ENCODE peak calls at places on chromosomes 6 and 20, in six cellular contexts. One of them, this sample, is unnamed.
A peak's percentile ranks its signal among the peaks of the same experiment; 100 is the strongest.

GRCh38 chr6:558089-558488 is 98.8 kb downstream of the HUS1B start:
- DNase-seq in T-cell: no peak
- DNase-seq in stimulated activated CD4-positive, alpha-beta T cell treated with anti-CD3 and anti-CD28 coated beads, Interleukin-12 subunit alpha, Interleukin-12 subunit beta, amount 100 ng/mL, for 4 hours: no peak
- DNase-seq in naive thymus-derived CD8-positive, alpha-beta T cell: no peak
- DNase-seq in GM04504: no peak
- DNase-seq in stimulated activated CD8-positive, alpha-beta memory T cell treated with anti-CD3 and anti-CD28 coated beads, Interleukin-4, amount 100 ng/mL, for 4 hours: no peak
- DNase-seq in this sample: no peak

GRCh38 chr6:150196942-150197745 is 54.3 kb downstream of the PPP1R14C start:
- DNase-seq in naive thymus-derived CD8-positive, alpha-beta T cell: no peak
- DNase-seq in stimulated activated CD4-positive, alpha-beta T cell treated with anti-CD3 and anti-CD28 coated beads, Interleukin-12 subunit alpha, Interleukin-12 subunit beta, amount 100 ng/mL, for 4 hours: no peak
- DNase-seq in T-cell: no peak
- DNase-seq in GM04504: no peak
- DNase-seq in stimulated activated CD8-positive, alpha-beta memory T cell treated with anti-CD3 and anti-CD28 coated beads, Interleukin-4, amount 100 ng/mL, for 4 hours: no peak
- DNase-seq in this sample: no peak

GRCh38 chr20:39986231-39986904 is 702.7 kb downstream of the MAFB start:
- DNase-seq in T-cell: no peak
- DNase-seq in stimulated activated CD4-positive, alpha-beta T cell treated with anti-CD3 and anti-CD28 coated beads, Interleukin-12 subunit alpha, Interleukin-12 subunit beta, amount 100 ng/mL, for 4 hours: no peak
- DNase-seq in GM04504: no peak
- DNase-seq in naive thymus-derived CD8-positive, alpha-beta T cell: no peak
- DNase-seq in stimulated activated CD8-positive, alpha-beta memory T cell treated with anti-CD3 and anti-CD28 coated beads, Interleukin-4, amount 100 ng/mL, for 4 hours: no peak
- DNase-seq in this sample: peak; percentile 67

GRCh38 chr6:14542670-14543366 is 425.2 kb downstream of the CD83 start:
- DNase-seq in T-cell: no peak
- DNase-seq in stimulated activated CD4-positive, alpha-beta T cell treated with anti-CD3 and anti-CD28 coated beads, Interleukin-12 subunit alpha, Interleukin-12 subunit beta, amount 100 ng/mL, for 4 hours: peak; percentile 62
- DNase-seq in naive thymus-derived CD8-positive, alpha-beta T cell: no peak
- DNase-seq in stimulated activated CD8-positive, alpha-beta memory T cell treated with anti-CD3 and anti-CD28 coated beads, Interleukin-4, amount 100 ng/mL, for 4 hours: peak; percentile 27
- DNase-seq in GM04504: peak; percentile 26
- DNase-seq in this sample: no peak

GRCh38 chr6:44074383-44075136 is 52.7 kb downstream of the MRPL14 start:
- DNase-seq in stimulated activated CD4-positive, alpha-beta T cell treated with anti-CD3 and anti-CD28 coated beads, Interleukin-12 subunit alpha, Interleukin-12 subunit beta, amount 100 ng/mL, for 4 hours: peak; percentile 61
- DNase-seq in naive thymus-derived CD8-positive, alpha-beta T cell: peak; percentile 63
- DNase-seq in GM04504: no peak
- DNase-seq in stimulated activated CD8-positive, alpha-beta memory T cell treated with anti-CD3 and anti-CD28 coated beads, Interleukin-4, amount 100 ng/mL, for 4 hours: peak; percentile 27
- DNase-seq in T-cell: peak; percentile 61
- DNase-seq in this sample: peak; percentile 83

GRCh38 chr6:36127462-36128016 is 2.8 kb upstream of the MAPK13 start:
- DNase-seq in GM04504: peak; percentile 75
- DNase-seq in stimulated activated CD4-positive, alpha-beta T cell treated with anti-CD3 and anti-CD28 coated beads, Interleukin-12 subunit alpha, Interleukin-12 subunit beta, amount 100 ng/mL, for 4 hours: no peak
- DNase-seq in naive thymus-derived CD8-positive, alpha-beta T cell: no peak
- DNase-seq in T-cell: no peak
- DNase-seq in stimulated activated CD8-positive, alpha-beta memory T cell treated with anti-CD3 and anti-CD28 coated beads, Interleukin-4, amount 100 ng/mL, for 4 hours: no peak
- DNase-seq in this sample: peak; percentile 52

GRCh38 chr6:141744971-141745370 is 387.8 kb upstream of the GJE1 start:
- DNase-seq in T-cell: no peak
- DNase-seq in GM04504: no peak
- DNase-seq in stimulated activated CD8-positive, alpha-beta memory T cell treated with anti-CD3 and anti-CD28 coated beads, Interleukin-4, amount 100 ng/mL, for 4 hours: no peak
- DNase-seq in naive thymus-derived CD8-positive, alpha-beta T cell: no peak
- DNase-seq in stimulated activated CD4-positive, alpha-beta T cell treated with anti-CD3 and anti-CD28 coated beads, Interleukin-12 subunit alpha, Interleukin-12 subunit beta, amount 100 ng/mL, for 4 hours: no peak
- DNase-seq in this sample: no peak

GRCh38 chr20:18218249-18218648 is 70.1 kb upstream of the ZNF133 start:
- DNase-seq in GM04504: no peak
- DNase-seq in T-cell: no peak
- DNase-seq in stimulated activated CD4-positive, alpha-beta T cell treated with anti-CD3 and anti-CD28 coated beads, Interleukin-12 subunit alpha, Interleukin-12 subunit beta, amount 100 ng/mL, for 4 hours: no peak
- DNase-seq in stimulated activated CD8-positive, alpha-beta memory T cell treated with anti-CD3 and anti-CD28 coated beads, Interleukin-4, amount 100 ng/mL, for 4 hours: no peak
- DNase-seq in naive thymus-derived CD8-positive, alpha-beta T cell: no peak
- DNase-seq in this sample: no peak

GRCh38 chr20:59010321-59010994 is 3.4 kb upstream of the CTSZ start:
- DNase-seq in stimulated activated CD8-positive, alpha-beta memory T cell treated with anti-CD3 and anti-CD28 coated beads, Interleukin-4, amount 100 ng/mL, for 4 hours: no peak
- DNase-seq in naive thymus-derived CD8-positive, alpha-beta T cell: no peak
- DNase-seq in stimulated activated CD4-positive, alpha-beta T cell treated with anti-CD3 and anti-CD28 coated beads, Interleukin-12 subunit alpha, Interleukin-12 subunit beta, amount 100 ng/mL, for 4 hours: no peak
- DNase-seq in GM04504: no peak
- DNase-seq in T-cell: no peak
- DNase-seq in this sample: peak; percentile 20

GRCh38 chr6:7730411-7730810 is 4.5 kb downstream of the BMP6 start:
- DNase-seq in stimulated activated CD4-positive, alpha-beta T cell treated with anti-CD3 and anti-CD28 coated beads, Interleukin-12 subunit alpha, Interleukin-12 subunit beta, amount 100 ng/mL, for 4 hours: no peak
- DNase-seq in T-cell: no peak
- DNase-seq in GM04504: no peak
- DNase-seq in naive thymus-derived CD8-positive, alpha-beta T cell: no peak
- DNase-seq in stimulated activated CD8-positive, alpha-beta memory T cell treated with anti-CD3 and anti-CD28 coated beads, Interleukin-4, amount 100 ng/mL, for 4 hours: no peak
- DNase-seq in this sample: no peak

GRCh38 chr20:60857708-60858107 is 394.4 kb upstream of the CDH4 start:
- DNase-seq in stimulated activated CD4-positive, alpha-beta T cell treated with anti-CD3 and anti-CD28 coated beads, Interleukin-12 subunit alpha, Interleukin-12 subunit beta, amount 100 ng/mL, for 4 hours: no peak
- DNase-seq in T-cell: no peak
- DNase-seq in GM04504: no peak
- DNase-seq in naive thymus-derived CD8-positive, alpha-beta T cell: no peak
- DNase-seq in stimulated activated CD8-positive, alpha-beta memory T cell treated with anti-CD3 and anti-CD28 coated beads, Interleukin-4, amount 100 ng/mL, for 4 hours: no peak
- DNase-seq in this sample: no peak

GRCh38 chr6:166736606-166737005 is 109.6 kb upstream of the RPS6KA2 start:
- DNase-seq in GM04504: no peak
- DNase-seq in T-cell: no peak
- DNase-seq in stimulated activated CD4-positive, alpha-beta T cell treated with anti-CD3 and anti-CD28 coated beads, Interleukin-12 subunit alpha, Interleukin-12 subunit beta, amount 100 ng/mL, for 4 hours: no peak
- DNase-seq in naive thymus-derived CD8-positive, alpha-beta T cell: no peak
- DNase-seq in stimulated activated CD8-positive, alpha-beta memory T cell treated with anti-CD3 and anti-CD28 coated beads, Interleukin-4, amount 100 ng/mL, for 4 hours: no peak
- DNase-seq in this sample: peak; percentile 72

GRCh38 chr20:25623225-25623735 is 534 bp downstream of the NANP start:
- DNase-seq in naive thymus-derived CD8-positive, alpha-beta T cell: peak; percentile 15
- DNase-seq in GM04504: no peak
- DNase-seq in stimulated activated CD8-positive, alpha-beta memory T cell treated with anti-CD3 and anti-CD28 coated beads, Interleukin-4, amount 100 ng/mL, for 4 hours: no peak
- DNase-seq in stimulated activated CD4-positive, alpha-beta T cell treated with anti-CD3 and anti-CD28 coated beads, Interleukin-12 subunit alpha, Interleukin-12 subunit beta, amount 100 ng/mL, for 4 hours: peak; percentile 22
- DNase-seq in T-cell: no peak
- DNase-seq in this sample: peak; percentile 29

GRCh38 chr6:98782772-98783171 is 51.6 kb upstream of the POU3F2 start:
- DNase-seq in T-cell: no peak
- DNase-seq in GM04504: no peak
- DNase-seq in naive thymus-derived CD8-positive, alpha-beta T cell: no peak
- DNase-seq in stimulated activated CD8-positive, alpha-beta memory T cell treated with anti-CD3 and anti-CD28 coated beads, Interleukin-4, amount 100 ng/mL, for 4 hours: no peak
- DNase-seq in stimulated activated CD4-positive, alpha-beta T cell treated with anti-CD3 and anti-CD28 coated beads, Interleukin-12 subunit alpha, Interleukin-12 subunit beta, amount 100 ng/mL, for 4 hours: no peak
- DNase-seq in this sample: no peak

GRCh38 chr6:103140308-103141027 is 1719.3 kb downstream of the HACE1 start:
- DNase-seq in naive thymus-derived CD8-positive, alpha-beta T cell: no peak
- DNase-seq in stimulated activated CD4-positive, alpha-beta T cell treated with anti-CD3 and anti-CD28 coated beads, Interleukin-12 subunit alpha, Interleukin-12 subunit beta, amount 100 ng/mL, for 4 hours: no peak
- DNase-seq in T-cell: no peak
- DNase-seq in stimulated activated CD8-positive, alpha-beta memory T cell treated with anti-CD3 and anti-CD28 coated beads, Interleukin-4, amount 100 ng/mL, for 4 hours: no peak
- DNase-seq in GM04504: no peak
- DNase-seq in this sample: no peak

GRCh38 chr6:14841901-14842421 is 403.9 kb upstream of the JARID2 start:
- DNase-seq in T-cell: no peak
- DNase-seq in naive thymus-derived CD8-positive, alpha-beta T cell: no peak
- DNase-seq in stimulated activated CD8-positive, alpha-beta memory T cell treated with anti-CD3 and anti-CD28 coated beads, Interleukin-4, amount 100 ng/mL, for 4 hours: no peak
- DNase-seq in stimulated activated CD4-positive, alpha-beta T cell treated with anti-CD3 and anti-CD28 coated beads, Interleukin-12 subunit alpha, Interleukin-12 subunit beta, amount 100 ng/mL, for 4 hours: no peak
- DNase-seq in GM04504: peak; percentile 98
- DNase-seq in this sample: no peak

GRCh38 chr6:6220718-6221117 is 99.7 kb downstream of the F13A1 start:
- DNase-seq in naive thymus-derived CD8-positive, alpha-beta T cell: no peak
- DNase-seq in T-cell: no peak
- DNase-seq in GM04504: no peak
- DNase-seq in stimulated activated CD4-positive, alpha-beta T cell treated with anti-CD3 and anti-CD28 coated beads, Interleukin-12 subunit alpha, Interleukin-12 subunit beta, amount 100 ng/mL, for 4 hours: no peak
- DNase-seq in stimulated activated CD8-positive, alpha-beta memory T cell treated with anti-CD3 and anti-CD28 coated beads, Interleukin-4, amount 100 ng/mL, for 4 hours: no peak
- DNase-seq in this sample: no peak

GRCh38 chr6:43806041-43806757 is 36.2 kb downstream of the VEGFA start:
- DNase-seq in T-cell: no peak
- DNase-seq in naive thymus-derived CD8-positive, alpha-beta T cell: no peak
- DNase-seq in stimulated activated CD8-positive, alpha-beta memory T cell treated with anti-CD3 and anti-CD28 coated beads, Interleukin-4, amount 100 ng/mL, for 4 hours: no peak
- DNase-seq in stimulated activated CD4-positive, alpha-beta T cell treated with anti-CD3 and anti-CD28 coated beads, Interleukin-12 subunit alpha, Interleukin-12 subunit beta, amount 100 ng/mL, for 4 hours: no peak
- DNase-seq in GM04504: no peak
- DNase-seq in this sample: peak; percentile 37

GRCh38 chr20:35619196-35620095 is 3.8 kb downstream of the SPAG4 start:
- DNase-seq in T-cell: peak; percentile 81
- DNase-seq in stimulated activated CD4-positive, alpha-beta T cell treated with anti-CD3 and anti-CD28 coated beads, Interleukin-12 subunit alpha, Interleukin-12 subunit beta, amount 100 ng/mL, for 4 hours: peak; percentile 74
- DNase-seq in naive thymus-derived CD8-positive, alpha-beta T cell: peak; percentile 68
- DNase-seq in stimulated activated CD8-positive, alpha-beta memory T cell treated with anti-CD3 and anti-CD28 coated beads, Interleukin-4, amount 100 ng/mL, for 4 hours: peak; percentile 38
- DNase-seq in GM04504: peak; percentile 45
- DNase-seq in this sample: peak; percentile 97

GRCh38 chr6:46099952-46100351 is 29.8 kb upstream of the ENPP4 start:
- DNase-seq in GM04504: no peak
- DNase-seq in stimulated activated CD4-positive, alpha-beta T cell treated with anti-CD3 and anti-CD28 coated beads, Interleukin-12 subunit alpha, Interleukin-12 subunit beta, amount 100 ng/mL, for 4 hours: no peak
- DNase-seq in stimulated activated CD8-positive, alpha-beta memory T cell treated with anti-CD3 and anti-CD28 coated beads, Interleukin-4, amount 100 ng/mL, for 4 hours: no peak
- DNase-seq in T-cell: no peak
- DNase-seq in naive thymus-derived CD8-positive, alpha-beta T cell: no peak
- DNase-seq in this sample: no peak

GRCh38 chr6:30615958-30616810 is 859 bp downstream of the PPP1R10 start:
- DNase-seq in naive thymus-derived CD8-positive, alpha-beta T cell: peak; percentile 44
- DNase-seq in stimulated activated CD8-positive, alpha-beta memory T cell treated with anti-CD3 and anti-CD28 coated beads, Interleukin-4, amount 100 ng/mL, for 4 hours: no peak
- DNase-seq in T-cell: peak; percentile 61
- DNase-seq in GM04504: no peak
- DNase-seq in stimulated activated CD4-positive, alpha-beta T cell treated with anti-CD3 and anti-CD28 coated beads, Interleukin-12 subunit alpha, Interleukin-12 subunit beta, amount 100 ng/mL, for 4 hours: no peak
- DNase-seq in this sample: peak; percentile 81

GRCh38 chr20:13320702-13321101 is 99.6 kb downstream of the ISM1 start:
- DNase-seq in stimulated activated CD8-positive, alpha-beta memory T cell treated with anti-CD3 and anti-CD28 coated beads, Interleukin-4, amount 100 ng/mL, for 4 hours: no peak
- DNase-seq in stimulated activated CD4-positive, alpha-beta T cell treated with anti-CD3 and anti-CD28 coated beads, Interleukin-12 subunit alpha, Interleukin-12 subunit beta, amount 100 ng/mL, for 4 hours: no peak
- DNase-seq in naive thymus-derived CD8-positive, alpha-beta T cell: no peak
- DNase-seq in T-cell: no peak
- DNase-seq in GM04504: no peak
- DNase-seq in this sample: no peak

GRCh38 chr6:154407440-154407839 is 50.8 kb upstream of the IPCEF1 start:
- DNase-seq in GM04504: no peak
- DNase-seq in stimulated activated CD8-positive, alpha-beta memory T cell treated with anti-CD3 and anti-CD28 coated beads, Interleukin-4, amount 100 ng/mL, for 4 hours: no peak
- DNase-seq in T-cell: no peak
- DNase-seq in stimulated activated CD4-positive, alpha-beta T cell treated with anti-CD3 and anti-CD28 coated beads, Interleukin-12 subunit alpha, Interleukin-12 subunit beta, amount 100 ng/mL, for 4 hours: no peak
- DNase-seq in naive thymus-derived CD8-positive, alpha-beta T cell: no peak
- DNase-seq in this sample: no peak

GRCh38 chr20:34271961-34272360 is 30.7 kb downstream of the ASIP start:
- DNase-seq in T-cell: no peak
- DNase-seq in stimulated activated CD8-positive, alpha-beta memory T cell treated with anti-CD3 and anti-CD28 coated beads, Interleukin-4, amount 100 ng/mL, for 4 hours: no peak
- DNase-seq in naive thymus-derived CD8-positive, alpha-beta T cell: no peak
- DNase-seq in stimulated activated CD4-positive, alpha-beta T cell treated with anti-CD3 and anti-CD28 coated beads, Interleukin-12 subunit alpha, Interleukin-12 subunit beta, amount 100 ng/mL, for 4 hours: no peak
- DNase-seq in GM04504: peak; percentile 76
- DNase-seq in this sample: no peak

GRCh38 chr6:89984926-89985743 is 90.9 kb downstream of the GJA10 start:
- DNase-seq in GM04504: peak; percentile 48
- DNase-seq in stimulated activated CD8-positive, alpha-beta memory T cell treated with anti-CD3 and anti-CD28 coated beads, Interleukin-4, amount 100 ng/mL, for 4 hours: no peak
- DNase-seq in T-cell: no peak
- DNase-seq in stimulated activated CD4-positive, alpha-beta T cell treated with anti-CD3 and anti-CD28 coated beads, Interleukin-12 subunit alpha, Interleukin-12 subunit beta, amount 100 ng/mL, for 4 hours: no peak
- DNase-seq in naive thymus-derived CD8-positive, alpha-beta T cell: no peak
- DNase-seq in this sample: no peak

GRCh38 chr6:134425521-134426316 is 107.8 kb upstream of the SGK1 start:
- DNase-seq in T-cell: no peak
- DNase-seq in stimulated activated CD4-positive, alpha-beta T cell treated with anti-CD3 and anti-CD28 coated beads, Interleukin-12 subunit alpha, Interleukin-12 subunit beta, amount 100 ng/mL, for 4 hours: no peak
- DNase-seq in stimulated activated CD8-positive, alpha-beta memory T cell treated with anti-CD3 and anti-CD28 coated beads, Interleukin-4, amount 100 ng/mL, for 4 hours: no peak
- DNase-seq in naive thymus-derived CD8-positive, alpha-beta T cell: no peak
- DNase-seq in GM04504: no peak
- DNase-seq in this sample: no peak

GRCh38 chr20:7911586-7912330 is 28.5 kb downstream of the HAO1 start:
- DNase-seq in T-cell: no peak
- DNase-seq in stimulated activated CD4-positive, alpha-beta T cell treated with anti-CD3 and anti-CD28 coated beads, Interleukin-12 subunit alpha, Interleukin-12 subunit beta, amount 100 ng/mL, for 4 hours: no peak
- DNase-seq in GM04504: no peak
- DNase-seq in stimulated activated CD8-positive, alpha-beta memory T cell treated with anti-CD3 and anti-CD28 coated beads, Interleukin-4, amount 100 ng/mL, for 4 hours: no peak
- DNase-seq in naive thymus-derived CD8-positive, alpha-beta T cell: no peak
- DNase-seq in this sample: no peak

GRCh38 chr6:170088349-170088951 is 202.4 kb downstream of the DLL1 start:
- DNase-seq in naive thymus-derived CD8-positive, alpha-beta T cell: no peak
- DNase-seq in stimulated activated CD8-positive, alpha-beta memory T cell treated with anti-CD3 and anti-CD28 coated beads, Interleukin-4, amount 100 ng/mL, for 4 hours: no peak
- DNase-seq in stimulated activated CD4-positive, alpha-beta T cell treated with anti-CD3 and anti-CD28 coated beads, Interleukin-12 subunit alpha, Interleukin-12 subunit beta, amount 100 ng/mL, for 4 hours: no peak
- DNase-seq in T-cell: peak; percentile 23
- DNase-seq in GM04504: no peak
- DNase-seq in this sample: no peak

GRCh38 chr6:134589512-134589911 is 271.6 kb upstream of the SGK1 start:
- DNase-seq in T-cell: no peak
- DNase-seq in naive thymus-derived CD8-positive, alpha-beta T cell: no peak
- DNase-seq in GM04504: peak; percentile 98
- DNase-seq in stimulated activated CD4-positive, alpha-beta T cell treated with anti-CD3 and anti-CD28 coated beads, Interleukin-12 subunit alpha, Interleukin-12 subunit beta, amount 100 ng/mL, for 4 hours: no peak
- DNase-seq in stimulated activated CD8-positive, alpha-beta memory T cell treated with anti-CD3 and anti-CD28 coated beads, Interleukin-4, amount 100 ng/mL, for 4 hours: no peak
- DNase-seq in this sample: peak; percentile 91

GRCh38 chr6:75065524-75065923 is 140.3 kb downstream of the COL12A1 start:
- DNase-seq in GM04504: peak; percentile 50
- DNase-seq in stimulated activated CD8-positive, alpha-beta memory T cell treated with anti-CD3 and anti-CD28 coated beads, Interleukin-4, amount 100 ng/mL, for 4 hours: no peak
- DNase-seq in naive thymus-derived CD8-positive, alpha-beta T cell: no peak
- DNase-seq in stimulated activated CD4-positive, alpha-beta T cell treated with anti-CD3 and anti-CD28 coated beads, Interleukin-12 subunit alpha, Interleukin-12 subunit beta, amount 100 ng/mL, for 4 hours: no peak
- DNase-seq in T-cell: no peak
- DNase-seq in this sample: peak; percentile 88

GRCh38 chr6:131636880-131637792 is at the start of gene ENPP3:
- DNase-seq in GM04504: no peak
- DNase-seq in naive thymus-derived CD8-positive, alpha-beta T cell: no peak
- DNase-seq in stimulated activated CD4-positive, alpha-beta T cell treated with anti-CD3 and anti-CD28 coated beads, Interleukin-12 subunit alpha, Interleukin-12 subunit beta, amount 100 ng/mL, for 4 hours: no peak
- DNase-seq in T-cell: no peak
- DNase-seq in stimulated activated CD8-positive, alpha-beta memory T cell treated with anti-CD3 and anti-CD28 coated beads, Interleukin-4, amount 100 ng/mL, for 4 hours: no peak
- DNase-seq in this sample: no peak

GRCh38 chr6:158286413-158286812 is 25.9 kb upstream of the TULP4 start:
- DNase-seq in naive thymus-derived CD8-positive, alpha-beta T cell: no peak
- DNase-seq in GM04504: peak; percentile 46
- DNase-seq in stimulated activated CD8-positive, alpha-beta memory T cell treated with anti-CD3 and anti-CD28 coated beads, Interleukin-4, amount 100 ng/mL, for 4 hours: no peak
- DNase-seq in stimulated activated CD4-positive, alpha-beta T cell treated with anti-CD3 and anti-CD28 coated beads, Interleukin-12 subunit alpha, Interleukin-12 subunit beta, amount 100 ng/mL, for 4 hours: no peak
- DNase-seq in T-cell: no peak
- DNase-seq in this sample: no peak

GRCh38 chr6:125444234-125444949 is 142.6 kb upstream of the HDDC2 start:
- DNase-seq in naive thymus-derived CD8-positive, alpha-beta T cell: no peak
- DNase-seq in stimulated activated CD8-positive, alpha-beta memory T cell treated with anti-CD3 and anti-CD28 coated beads, Interleukin-4, amount 100 ng/mL, for 4 hours: no peak
- DNase-seq in stimulated activated CD4-positive, alpha-beta T cell treated with anti-CD3 and anti-CD28 coated beads, Interleukin-12 subunit alpha, Interleukin-12 subunit beta, amount 100 ng/mL, for 4 hours: no peak
- DNase-seq in T-cell: no peak
- DNase-seq in GM04504: no peak
- DNase-seq in this sample: peak; percentile 19

GRCh38 chr6:73803562-73804221 is 107.7 kb downstream of the CD109 start:
- DNase-seq in GM04504: peak; percentile 85
- DNase-seq in stimulated activated CD8-positive, alpha-beta memory T cell treated with anti-CD3 and anti-CD28 coated beads, Interleukin-4, amount 100 ng/mL, for 4 hours: no peak
- DNase-seq in stimulated activated CD4-positive, alpha-beta T cell treated with anti-CD3 and anti-CD28 coated beads, Interleukin-12 subunit alpha, Interleukin-12 subunit beta, amount 100 ng/mL, for 4 hours: no peak
- DNase-seq in naive thymus-derived CD8-positive, alpha-beta T cell: no peak
- DNase-seq in T-cell: no peak
- DNase-seq in this sample: peak; percentile 81

This sample was measured in mesendoderm.